ENCODE peak calls at places on chromosome 13, in ten cellular contexts. K, L, M, Y, R, S, C, Z, P and E are unnamed samples.

GRCh38 chr13:95343944-95344343 is 42.7 kb upstream of the ABCC4 start:
- DNase-seq in K (no peak), L (no peak), M (no peak), Y (no peak), R (no peak), S (no peak), C (peak), Z (no peak), P (no peak), E (no peak)

GRCh38 chr13:39516140-39516539 is 86.9 kb downstream of the LHFPL6 start:
- DNase-seq in K (no peak), L (no peak), M (no peak), Y (no peak), R (no peak), S (no peak), C (no peak), Z (no peak), P (peak), E (no peak)

GRCh38 chr13:111475488-111475887 is 155.0 kb downstream of the TEX29 start:
- DNase-seq in K (no peak), L (no peak), M (no peak), Y (no peak), R (no peak), S (no peak), C (no peak), Z (no peak), P (peak), E (peak)

GRCh38 chr13:46901721-46902120 is 4.9 kb upstream of the HTR2A start:
- DNase-seq in K (no peak), L (no peak), M (no peak), Y (no peak), R (no peak), S (no peak), C (no peak), Z (no peak), P (no peak), E (no peak)

GRCh38 chr13:32282096-32282711 is 33.0 kb downstream of the ZAR1L start:
- DNase-seq in K (no peak), L (no peak), M (no peak), Y (no peak), R (no peak), S (no peak), C (no peak), Z (no peak), P (no peak), E (no peak)

GRCh38 chr13:44272692-44273091 is 100.9 kb upstream of the SERP2 start:
- DNase-seq in K (no peak), L (peak), M (no peak), Y (no peak), R (no peak), S (no peak), C (no peak), Z (no peak), P (peak), E (no peak)

GRCh38 chr13:64688893-64689677 is 2541.1 kb downstream of the PCDH9 start:
- DNase-seq in K (no peak), L (no peak), M (no peak), Y (no peak), R (peak), S (no peak), C (no peak), Z (peak), P (no peak), E (no peak)

GRCh38 chr13:49308104-49308875 is 60.6 kb downstream of the CDADC1 start:
- DNase-seq in K (no peak), L (no peak), M (no peak), Y (peak), R (no peak), S (no peak), C (no peak), Z (peak), P (peak), E (no peak)

GRCh38 chr13:86051134-86052103 is 252.2 kb upstream of the SLITRK6 start:
- DNase-seq in K (no peak), L (no peak), M (no peak), Y (no peak), R (no peak), S (no peak), C (no peak), Z (peak), P (no peak), E (no peak)

GRCh38 chr13:77779461-77780272 is 82.2 kb downstream of the SLAIN1 start:
- DNase-seq in K (no peak), L (peak), M (no peak), Y (no peak), R (peak), S (no peak), C (peak), Z (peak), P (no peak), E (peak)